ENCODE peak calls at places on chromosomes 2 and 18, in five cellular contexts. J is right cardiac atrium; Y is psoas muscle; V is CD8-positive, alpha-beta T cell; O is ELF-1. L is an unnamed sample.

GRCh38 chr18:76979111-76979751 is 153.4 kb downstream of the MBP start:
- DNase-seq in J (no peak), V (peak), Y (no peak), O (no peak), L (no peak)

GRCh38 chr2:66438498-66439290 is 3.8 kb downstream of the MEIS1 start:
- DNase-seq in O (peak), V (no peak), J (no peak), Y (no peak), L (no peak)

GRCh38 chr2:7956126-7956689 is 725.6 kb upstream of the ID2 start:
- DNase-seq in Y (no peak), O (peak), V (no peak), J (no peak), L (no peak)

GRCh38 chr2:207239754-207240494 is 74.2 kb upstream of the KLF7 start:
- DNase-seq in O (no peak), J (no peak), Y (no peak), V (no peak), L (no peak)

GRCh38 chr2:240449764-240450531 is 14.5 kb downstream of the GPC1 start:
- DNase-seq in O (no peak), Y (peak), V (no peak), J (peak), L (no peak)

GRCh38 chr2:225570000-225570399 is 170.5 kb downstream of the NYAP2 start:
- DNase-seq in V (no peak), Y (no peak), J (no peak), O (no peak), L (no peak)

GRCh38 chr18:46343940-46344372 is 239.8 kb downstream of the HAUS1 start:
- DNase-seq in J (peak), Y (peak), O (peak), V (peak), L (peak)

GRCh38 chr2:38109732-38110181 is 33.8 kb upstream of the CYP1B1 start:
- DNase-seq in J (no peak), Y (no peak), V (no peak), O (no peak), L (no peak)

GRCh38 chr2:3268705-3269029 is 109.0 kb downstream of the EIPR1 start:
- DNase-seq in V (no peak), Y (no peak), O (no peak), J (no peak), L (no peak)

GRCh38 chr2:71223767-71224333 is 3.1 kb downstream of the PAIP2B start:
- DNase-seq in O (peak), J (peak), V (no peak), Y (peak), L (peak)

GRCh38 chr2:23478933-23479683 is 94.1 kb downstream of the KLHL29 start:
- DNase-seq in V (no peak), J (no peak), Y (no peak), O (peak), L (no peak)

GRCh38 chr2:119253114-119253702 is 29.6 kb downstream of the STEAP3 start:
- DNase-seq in V (no peak), Y (no peak), O (no peak), J (no peak), L (no peak)

GRCh38 chr18:7953085-7953958 is 386.2 kb downstream of the PTPRM start:
- DNase-seq in J (no peak), O (no peak), Y (no peak), V (no peak), L (no peak)

GRCh38 chr2:36246320-36246990 is 109.1 kb upstream of the CRIM1 start:
- DNase-seq in J (no peak), O (no peak), V (no peak), Y (no peak), L (no peak)

L was measured in left ventricle myocardium inferior.